ENCODE peak calls at places on chromosomes 13 and 19, in seven cellular contexts. F is right cardiac atrium, C is MM.1S, J is transverse colon, H is Peyer's patch, U is HAP-1, M is tibial nerve. S is an unnamed sample.

GRCh38 chr13:95050800-95051620 is 250.2 kb downstream of the ABCC4 start:
- DNase-seq in F (no peak), C (no peak), J (no peak), H (no peak), U (no peak), M (no peak), S (no peak)

GRCh38 chr19:10768369-10768768 is 50.5 kb downstream of the DNM2 start:
- DNase-seq in F (no peak), C (no peak), J (no peak), H (no peak), U (no peak), M (no peak), S (no peak)

GRCh38 chr13:95301947-95302386 is 716 bp upstream of the ABCC4 start:
- DNase-seq in F (no peak), C (peak; percentile 10), J (no peak), H (no peak), U (no peak), M (peak; percentile 13), S (no peak)

GRCh38 chr13:74867460-74867859 is 614.5 kb downstream of the TBC1D4 start:
- DNase-seq in F (no peak), C (no peak), J (no peak), H (no peak), U (no peak), M (no peak), S (no peak)

GRCh38 chr13:74145249-74145970 is 11.2 kb upstream of the KLF12 start:
- DNase-seq in F (no peak), C (no peak), J (no peak), H (no peak), U (no peak), M (no peak), S (no peak)

GRCh38 chr19:2289714-2290435 is 7.9 kb upstream of the PEAK3 start:
- DNase-seq in F (peak; percentile 72), C (peak; percentile 58), J (peak; percentile 53), H (peak; percentile 84), U (peak; percentile 56), M (no peak), S (no peak)

GRCh38 chr19:49272204-49272603 is 52.8 kb downstream of the SLC6A16 start:
- DNase-seq in F (no peak), C (no peak), J (no peak), H (no peak), U (no peak), M (no peak), S (no peak)

GRCh38 chr13:83340170-83340569 is 542.1 kb downstream of the SLITRK1 start:
- DNase-seq in F (no peak), C (peak; percentile 68), J (no peak), H (no peak), U (no peak), M (no peak), S (no peak)

GRCh38 chr19:12983561-12984142 is 11.6 kb upstream of the NFIX start:
- DNase-seq in F (peak; percentile 94), C (peak; percentile 68), J (peak; percentile 85), H (peak; percentile 72), U (peak; percentile 82), M (peak; percentile 83), S (peak; percentile 82)

GRCh38 chr19:58474997-58475713 is 997 bp upstream of the ZNF446 start:
- DNase-seq in F (no peak), C (no peak), J (no peak), H (no peak), U (no peak), M (no peak), S (no peak)

GRCh38 chr19:12720851-12721655 is 2.7 kb downstream of the TNPO2 start:
- DNase-seq in F (peak; percentile 78), C (no peak), J (peak; percentile 34), H (no peak), U (no peak), M (no peak), S (no peak)

GRCh38 chr13:113901231-113901630 is 37.4 kb upstream of the GAS6 start:
- DNase-seq in F (no peak), C (no peak), J (no peak), H (no peak), U (no peak), M (no peak), S (peak; percentile 30)

DNA sequence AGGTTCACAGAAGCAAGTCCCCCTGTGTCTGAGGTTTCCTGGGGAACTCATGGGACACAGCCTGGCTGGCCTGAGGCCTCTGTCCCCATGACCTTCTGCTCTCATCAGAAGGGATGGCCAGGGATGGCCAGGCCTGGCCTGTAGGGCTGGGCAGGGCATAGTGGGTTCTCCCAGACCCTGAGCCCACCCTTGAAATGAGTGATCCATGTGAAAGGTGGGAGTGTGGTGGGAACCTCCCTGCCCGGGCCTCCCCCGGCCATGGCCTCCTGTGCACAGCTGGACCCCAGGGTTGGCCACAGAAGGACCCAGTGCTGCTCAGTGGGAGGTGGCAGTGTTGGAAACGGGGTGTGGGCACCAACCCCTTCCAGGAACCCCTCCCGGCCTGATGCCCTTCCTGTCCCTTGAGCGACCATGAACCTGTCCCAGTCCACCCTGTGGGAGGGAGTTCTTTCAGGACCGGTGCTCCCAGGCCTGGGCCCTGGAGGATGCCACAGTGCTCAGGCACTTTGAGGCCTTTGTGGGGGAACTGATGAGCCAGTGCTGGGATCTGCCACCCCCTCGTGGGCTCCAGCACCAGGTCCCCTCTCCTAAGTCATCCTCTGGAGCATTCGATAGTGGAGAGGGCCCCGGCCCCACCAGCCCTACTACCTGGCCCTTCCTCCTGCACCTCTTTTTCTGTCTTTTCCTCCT is 15.5 kb upstream of the ZNF14 start:
- DNase-seq in F (no peak), C (no peak), J (no peak), H (peak; percentile 0), U (no peak), M (no peak), S (peak; percentile 36)
- H3K4me1 ChIP-seq in F (no peaks in the 10 kb centered on the region), C (no peaks in the 10 kb centered on the region), J (no peaks in the 10 kb centered on the region), H (no peaks in the 10 kb centered on the region), U (no peaks in the 10 kb centered on the region), M (no peaks in the 10 kb centered on the region), S (no peaks in the 10 kb centered on the region)

GRCh38 chr19:4375164-4375619 is 25.2 kb downstream of the SH3GL1 start:
- DNase-seq in F (peak; percentile 69), C (no peak), J (peak; percentile 80), H (no peak), U (no peak), M (no peak), S (no peak)

GRCh38 chr19:4371898-4372629 is 28.3 kb downstream of the SH3GL1 start:
- DNase-seq in F (no peak), C (no peak), J (no peak), H (no peak), U (no peak), M (no peak), S (no peak)

GRCh38 chr19:4374451-4375163 is 25.7 kb downstream of the SH3GL1 start:
- DNase-seq in F (peak; percentile 94), C (no peak), J (peak; percentile 70), H (no peak), U (no peak), M (peak; percentile 58), S (peak; percentile 93)

GRCh38 chr19:4372630-4373367 is 27.5 kb downstream of the SH3GL1 start:
- DNase-seq in F (no peak), C (no peak), J (no peak), H (no peak), U (no peak), M (no peak), S (no peak)

DNA sequence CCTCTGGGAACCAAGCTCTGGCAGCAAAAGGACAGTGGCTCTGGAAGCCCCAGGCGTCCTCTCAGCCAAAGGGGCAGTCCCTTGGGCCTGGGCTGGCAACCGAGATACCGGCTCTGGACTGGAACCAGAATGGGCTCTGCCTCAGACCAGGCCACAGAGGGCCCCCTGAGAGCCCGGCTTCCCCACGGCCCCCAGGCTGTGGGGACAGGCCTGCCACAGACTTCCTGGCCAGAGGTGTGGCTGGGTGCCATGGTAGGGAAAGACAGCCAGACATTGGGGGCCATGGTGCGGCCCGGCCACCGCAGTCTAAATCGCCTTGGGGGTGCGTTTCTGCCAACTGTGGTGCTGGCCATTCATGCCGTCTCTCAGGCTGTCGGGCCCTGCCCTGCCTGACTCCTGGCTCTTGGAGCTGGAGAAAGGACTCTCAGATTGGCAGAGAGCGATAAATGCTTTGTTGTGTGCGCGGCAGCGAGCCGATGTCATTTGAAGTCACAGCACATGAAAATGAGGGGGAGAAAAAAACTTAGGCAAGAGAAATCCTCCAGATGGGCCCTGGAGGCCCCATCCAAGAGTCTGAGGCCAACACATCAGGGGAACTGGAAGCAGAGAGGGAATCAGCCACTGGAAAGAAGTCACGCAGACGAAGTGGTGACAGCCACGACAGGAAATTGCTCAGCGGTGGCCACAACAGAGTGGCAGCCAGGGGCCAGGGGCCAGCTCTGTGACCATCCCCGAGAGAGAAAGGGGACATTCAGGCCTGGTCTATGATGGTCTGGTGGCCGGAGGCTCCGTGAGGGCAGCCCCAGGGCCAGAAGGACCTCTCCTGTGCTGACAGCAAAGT is 26.5 kb downstream of the SH3GL1 start:
- DNase-seq in F (peak; percentile 87), C (no peak), J (no peak), H (no peak), U (no peak), M (no peak), S (peak; percentile 87)
- H3K4me3 ChIP-seq in F (no peak overlapping the region), C (no peak overlapping the region), J (no peak overlapping the region), H (no peak overlapping the region), U (no peak overlapping the region), M (no peak overlapping the region), S (peak overlapping the region; percentile 1)

DNA sequence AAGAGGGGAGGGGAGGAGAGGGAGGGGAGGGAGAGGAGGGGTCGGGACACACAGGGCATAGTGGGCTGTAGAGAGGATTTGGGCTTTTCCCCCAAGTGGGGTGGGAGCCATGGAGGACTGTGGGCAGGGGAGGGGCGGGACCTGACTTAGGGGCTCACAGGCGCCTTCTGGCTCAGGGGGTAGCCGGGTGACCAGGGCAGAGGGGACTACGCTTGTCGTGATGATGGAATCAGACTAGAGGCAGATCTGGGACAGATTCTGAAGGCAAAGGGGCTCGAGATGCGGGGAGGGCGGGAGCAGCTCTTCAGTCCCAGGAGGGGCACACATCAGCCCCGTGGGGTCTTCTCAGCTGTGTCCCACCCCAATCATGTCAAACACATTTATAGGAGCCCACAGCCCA is 13.5 kb downstream of the NDUFA11 start:
- DNase-seq in F (no peak), C (no peak), J (no peak), H (no peak), U (no peak), M (no peak), S (no peak)
- H3K4me1 ChIP-seq in F (peaks cover 6% of the 10 kb centered on the region), C (no peaks in the 10 kb centered on the region), J (peaks cover 13% of the 10 kb centered on the region), H (no peaks in the 10 kb centered on the region), U (no peaks in the 10 kb centered on the region), M (peaks cover 5% of the 10 kb centered on the region), S (peaks cover 34% of the 10 kb centered on the region)

GRCh38 chr19:41175825-41176734 is 16.9 kb upstream of the CYP2S1 start:
- DNase-seq in F (peak; percentile 72), C (no peak), J (peak; percentile 57), H (peak; percentile 34), U (peak; percentile 72), M (peak; percentile 53), S (no peak)

GRCh38 chr19:41172297-41173164 is 20.5 kb upstream of the CYP2S1 start:
- DNase-seq in F (no peak), C (no peak), J (peak; percentile 44), H (no peak), U (no peak), M (no peak), S (no peak)

DNA sequence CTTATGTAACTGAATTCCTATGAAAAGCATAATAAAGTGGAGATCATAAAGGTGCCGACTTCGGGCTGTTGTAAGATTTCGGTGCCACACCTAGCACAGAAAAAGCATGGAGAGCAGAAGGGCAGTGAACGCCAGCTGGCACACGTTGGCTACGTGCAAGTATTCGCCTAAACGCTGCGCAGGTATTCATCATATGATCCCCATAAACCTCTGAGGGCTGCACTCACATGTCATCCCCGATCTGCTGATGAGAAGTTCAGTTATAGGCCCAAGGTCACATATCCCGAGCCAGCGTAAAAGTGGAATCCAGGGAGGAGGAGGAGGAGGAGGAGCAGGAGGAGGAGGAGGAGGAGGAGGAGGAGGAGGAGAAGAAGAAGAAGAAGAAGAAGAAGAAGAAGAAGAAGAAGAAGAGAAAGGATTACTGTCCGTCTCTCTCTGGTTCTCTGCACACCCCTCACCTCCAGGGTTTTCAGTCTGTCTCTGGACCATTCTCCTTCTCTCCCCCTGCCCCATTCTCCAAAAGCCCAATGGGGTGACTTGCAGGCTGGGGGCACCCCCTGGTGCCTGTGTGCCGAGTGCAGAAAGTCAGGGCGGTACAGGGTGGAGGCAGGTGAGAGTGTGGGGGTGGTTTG is 18.6 kb upstream of the CYP2S1 start:
- DNase-seq in F (no peak), C (no peak), J (peak; percentile 75), H (no peak), U (no peak), M (no peak), S (no peak)
- H3K4me3 ChIP-seq in F (no peak overlapping the region), C (no peak overlapping the region), J (no peak overlapping the region), H (no peak overlapping the region), U (no peak overlapping the region), M (no peak overlapping the region), S (no peak overlapping the region)